ENCODE peak calls at places on chromosomes 4 and X, in six cellular contexts. V is germinal center, U is cardiac fibroblast, N is AG09319, X is GM04504, D is Calu3. M is an unnamed sample.

GRCh38 chr4:72842323-72842722 is 227.2 kb downstream of the COX18 start:
- DNase-seq in U (no peak), D (no peak), N (no peak), V (no peak), X (no peak), M (peak)

GRCh38 chr4:104381729-104382128 is 113.0 kb downstream of the CXXC4 start:
- DNase-seq in U (no peak), V (no peak), X (no peak), N (no peak), D (no peak), M (no peak)

GRCh38 chr4:38237139-38237538 is 276.9 kb downstream of the PTTG2 start:
- DNase-seq in U (peak), D (peak), V (no peak), N (peak), X (peak), M (no peak)

GRCh38 chr4:109729563-109730293 is at the start of gene PLA2G12A:
- DNase-seq in N (peak), X (peak), D (peak), V (peak), U (peak), M (peak)

GRCh38 chrX:47776301-47776700 is 60.4 kb upstream of the ZNF81 start:
- DNase-seq in N (no peak), U (no peak), X (no peak), D (no peak), V (no peak), M (no peak)

GRCh38 chr4:37928896-37929537 is 31.2 kb upstream of the PTTG2 start:
- DNase-seq in U (no peak), N (no peak), V (no peak), X (peak), D (no peak), M (peak)

GRCh38 chr4:94285666-94286065 is 57.0 kb downstream of the HPGDS start:
- DNase-seq in D (no peak), N (no peak), V (no peak), U (no peak), X (no peak), M (no peak)

GRCh38 chrX:8848921-8849320 is 47.7 kb upstream of the FAM9A start:
- DNase-seq in N (no peak), U (no peak), D (no peak), V (no peak), X (no peak), M (no peak)

GRCh38 chr4:61210186-61210939 is 10.2 kb downstream of the ADGRL3 start:
- DNase-seq in U (no peak), V (no peak), D (no peak), N (no peak), X (no peak), M (no peak)

GRCh38 chrX:111568817-111569216 is 57.4 kb downstream of the SERTM2 start:
- DNase-seq in D (no peak), V (no peak), U (no peak), X (no peak), N (no peak), M (no peak)

GRCh38 chrX:31931225-31931624 is 859.4 kb upstream of the FTHL17 start:
- DNase-seq in D (peak), X (no peak), V (no peak), U (peak), N (no peak), M (peak)

GRCh38 chr4:80713409-80713808 is 317.1 kb upstream of the BMP3 start:
- DNase-seq in V (no peak), D (no peak), X (no peak), U (no peak), N (peak), M (no peak)

GRCh38 chr4:148539387-148539786 is 97.2 kb upstream of the NR3C2 start:
- DNase-seq in D (no peak), N (no peak), V (no peak), X (no peak), U (no peak), M (no peak)

GRCh38 chrX:50211510-50211909 is 6.9 kb downstream of the CCNB3 start:
- DNase-seq in X (no peak), N (no peak), D (no peak), U (peak), V (no peak), M (peak)

M was measured in myocyte.